ENCODE peak calls at places on chromosomes 1 and 21, in seven cellular contexts. N is cardiac muscle cell, Q is upper lobe of right lung, K is breast epithelium, A is transverse colon, D is neural crest cell, M is glutamatergic neuron. T is an unnamed sample.

GRCh38 chr1:41806472-41807155 is 112.1 kb downstream of the HIVEP3 start:
- DNase-seq in N (no peak), Q (no peak), K (no peak), A (no peak), D (no peak), M (no peak), T (no peak)

GRCh38 chr1:66476774-66477173 is 57.2 kb upstream of the SGIP1 start:
- DNase-seq in N (no peak), Q (no peak), K (no peak), A (no peak), D (no peak), M (no peak), T (no peak)

GRCh38 chr1:2962541-2962940 is 58.7 kb upstream of the ACTRT2 start:
- DNase-seq in N (no peak), Q (peak), K (no peak), A (no peak), D (no peak), M (no peak), T (no peak)

GRCh38 chr1:207745839-207746767 is 5.8 kb upstream of the CD46 start:
- DNase-seq in N (no peak), Q (no peak), K (no peak), A (no peak), D (no peak), M (no peak), T (peak)

GRCh38 chr1:13990939-13991338 is 291.0 kb downstream of the PRDM2 start:
- DNase-seq in N (no peak), Q (no peak), K (no peak), A (no peak), D (no peak), M (no peak), T (no peak)

GRCh38 chr1:25658791-25659431 is 42.3 kb downstream of the MAN1C1 start:
- DNase-seq in N (no peak), Q (peak), K (no peak), A (peak), D (no peak), M (no peak), T (no peak)

GRCh38 chr1:55284856-55285255 is 69.7 kb upstream of the USP24 start:
- DNase-seq in N (peak), Q (no peak), K (no peak), A (no peak), D (no peak), M (no peak), T (peak)

GRCh38 chr21:35273331-35273730 is 224.2 kb upstream of the RUNX1 start:
- DNase-seq in N (no peak), Q (no peak), K (no peak), A (peak), D (no peak), M (no peak), T (peak)

GRCh38 chr1:191641420-191642215 is 516.6 kb upstream of the RGS18 start:
- DNase-seq in N (no peak), Q (no peak), K (no peak), A (no peak), D (no peak), M (no peak), T (no peak)

GRCh38 chr1:43747736-43748135 is 40.4 kb downstream of the ST3GAL3 start:
- DNase-seq in N (no peak), Q (no peak), K (no peak), A (no peak), D (no peak), M (no peak), T (no peak)

GRCh38 chr1:42931911-42932422 is 26.7 kb downstream of the SLC2A1 start:
- DNase-seq in N (no peak), Q (peak), K (peak), A (peak), D (no peak), M (peak), T (peak)

GRCh38 chr1:232142403-232143314 is 487.3 kb downstream of the SIPA1L2 start:
- DNase-seq in N (no peak), Q (no peak), K (no peak), A (peak), D (no peak), M (no peak), T (no peak)

GRCh38 chr1:42730988-42731387 is 9.0 kb downstream of the CLDN19 start:
- DNase-seq in N (no peak), Q (no peak), K (no peak), A (peak), D (no peak), M (no peak), T (peak)

GRCh38 chr21:37331411-37331810 is 35.2 kb upstream of the DYRK1A start:
- DNase-seq in N (no peak), Q (no peak), K (no peak), A (no peak), D (no peak), M (no peak), T (no peak)

GRCh38 chr1:6373961-6374720 is 19.4 kb downstream of the ACOT7 start:
- DNase-seq in N (no peak), Q (no peak), K (no peak), A (no peak), D (no peak), M (no peak), T (no peak)

GRCh38 chr1:177983824-177984528 is 14.1 kb upstream of the SEC16B start:
- DNase-seq in N (peak), Q (no peak), K (no peak), A (peak), D (peak), M (peak), T (no peak)

GRCh38 chr21:45019076-45019886 is 55.1 kb upstream of the ADARB1 start:
- DNase-seq in N (no peak), Q (peak), K (no peak), A (peak), D (no peak), M (no peak), T (no peak)

GRCh38 chr1:226482975-226483660 is 65.4 kb upstream of the STUM start:
- DNase-seq in N (peak), Q (no peak), K (no peak), A (no peak), D (no peak), M (no peak), T (no peak)

GRCh38 chr1:219567341-219567947 is 45.5 kb downstream of the ZC3H11B start:
- DNase-seq in N (peak), Q (no peak), K (no peak), A (no peak), D (no peak), M (no peak), T (peak)

GRCh38 chr1:209659909-209660308 is 7.7 kb upstream of the LAMB3 start:
- DNase-seq in N (no peak), Q (no peak), K (no peak), A (no peak), D (no peak), M (no peak), T (no peak)

GRCh38 chr1:219745070-219745469 is 132.2 kb upstream of the ZC3H11B start:
- DNase-seq in N (no peak), Q (no peak), K (no peak), A (no peak), D (no peak), M (no peak), T (no peak)

GRCh38 chr1:207941664-207942063 is 30.7 kb upstream of the CD34 start:
- DNase-seq in N (no peak), Q (peak), K (no peak), A (peak), D (no peak), M (no peak), T (no peak)

DNA sequence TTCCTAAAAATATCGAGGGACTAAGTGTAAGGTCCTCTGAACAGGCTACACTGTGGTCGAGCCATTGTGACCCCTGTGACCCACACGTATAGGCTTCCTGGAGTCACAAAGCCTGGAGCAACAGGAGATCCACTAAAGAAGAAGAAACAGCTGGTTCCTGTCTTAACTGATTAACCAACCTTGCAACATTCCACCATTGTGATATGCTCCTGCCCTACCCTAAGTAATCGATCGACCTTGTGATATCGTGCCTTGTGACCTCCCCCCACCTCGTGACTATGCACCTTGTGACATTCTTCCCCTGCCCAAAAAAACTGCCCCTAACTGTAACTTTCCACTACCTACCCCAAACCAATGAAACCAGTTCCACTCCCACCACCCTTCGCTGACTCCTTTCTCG is 304.6 kb upstream of the FAM78B start:
- DNase-seq in N (no peak), Q (no peak), K (no peak), A (no peak), D (no peak), M (no peak), T (no peak)
- TF ChIP-seq CTCF in N (no peak), Q (no peak), K (no peak), A (no peak), D (no peak), M (no peak), T (no peak)

DNA sequence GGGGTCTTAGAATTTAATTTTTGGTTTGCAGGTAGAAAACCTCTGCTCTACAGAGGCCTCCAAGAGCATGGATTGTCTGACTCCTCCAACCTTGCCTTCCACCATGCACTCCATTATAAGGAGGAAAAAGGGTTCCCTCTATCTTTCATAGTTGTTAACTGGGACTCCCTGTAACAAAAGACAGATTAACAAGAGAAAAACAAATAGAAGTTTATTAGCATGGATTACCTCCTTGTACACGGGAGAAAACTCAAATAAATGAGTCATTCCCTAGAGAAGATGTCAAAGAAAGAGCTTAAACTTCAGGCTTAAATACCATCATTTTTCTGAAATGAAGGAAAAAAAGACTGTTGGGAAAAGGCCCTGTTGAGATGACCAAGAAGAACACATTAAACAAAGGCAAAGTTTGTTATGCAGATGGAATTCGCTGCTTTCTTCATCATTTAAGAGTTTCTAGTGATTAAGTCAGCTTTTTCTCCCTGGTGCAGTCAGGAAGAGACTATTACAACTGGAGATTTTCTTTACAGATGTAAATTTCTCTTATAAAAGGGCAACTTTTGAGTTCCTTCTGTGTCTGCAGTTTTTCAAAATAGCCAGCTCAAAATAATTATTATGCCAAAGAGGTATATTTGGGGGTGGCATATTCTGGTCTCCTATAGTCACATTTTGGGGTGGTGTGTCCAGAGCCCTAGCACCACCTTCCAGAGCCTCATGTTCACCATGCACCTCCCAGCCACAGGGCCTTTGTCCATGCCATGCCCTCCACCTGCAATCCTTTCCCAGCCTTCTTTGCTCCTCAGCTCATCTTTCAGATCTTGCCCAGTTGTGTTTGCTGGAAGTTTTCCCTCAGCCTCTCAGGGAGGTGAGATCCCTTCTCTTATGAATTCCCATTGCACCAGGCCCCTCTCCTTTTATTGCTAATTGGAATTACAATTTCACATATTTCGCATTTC is 63.1 kb upstream of the KLHDC7A start:
- DNase-seq in N (no peak), Q (no peak), K (no peak), A (no peak), D (no peak), M (no peak), T (no peak)
- TF ChIP-seq CTCF in N (no peak), Q (no peak), K (no peak), A (no peak), D (no peak), M (no peak), T (no peak)

DNA sequence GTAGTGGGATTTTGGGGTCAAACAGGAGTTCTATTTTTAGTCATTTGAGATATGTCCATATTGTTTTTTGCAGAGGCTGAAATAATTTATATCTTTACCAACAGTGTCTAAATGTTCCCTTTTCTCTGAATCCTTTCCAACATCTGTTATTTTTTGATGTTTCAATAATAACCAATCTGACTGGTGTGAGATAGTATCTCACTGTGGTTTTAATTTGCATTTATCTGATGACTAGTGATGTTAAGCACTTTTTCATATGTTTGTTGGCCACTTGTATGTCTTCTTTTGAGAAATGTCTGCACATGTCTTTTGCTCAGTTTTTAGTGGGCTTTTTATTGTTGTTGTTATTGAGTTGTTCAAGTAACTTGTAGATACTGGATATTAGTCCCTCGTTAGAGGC is 1325.0 kb downstream of the BRINP3 start:
- DNase-seq in N (no peak), Q (no peak), K (no peak), A (no peak), D (no peak), M (no peak), T (no peak)
- TF ChIP-seq CTCF in N (no peak), Q (no peak), K (no peak), A (no peak), D (no peak), M (no peak), T (no peak)

DNA sequence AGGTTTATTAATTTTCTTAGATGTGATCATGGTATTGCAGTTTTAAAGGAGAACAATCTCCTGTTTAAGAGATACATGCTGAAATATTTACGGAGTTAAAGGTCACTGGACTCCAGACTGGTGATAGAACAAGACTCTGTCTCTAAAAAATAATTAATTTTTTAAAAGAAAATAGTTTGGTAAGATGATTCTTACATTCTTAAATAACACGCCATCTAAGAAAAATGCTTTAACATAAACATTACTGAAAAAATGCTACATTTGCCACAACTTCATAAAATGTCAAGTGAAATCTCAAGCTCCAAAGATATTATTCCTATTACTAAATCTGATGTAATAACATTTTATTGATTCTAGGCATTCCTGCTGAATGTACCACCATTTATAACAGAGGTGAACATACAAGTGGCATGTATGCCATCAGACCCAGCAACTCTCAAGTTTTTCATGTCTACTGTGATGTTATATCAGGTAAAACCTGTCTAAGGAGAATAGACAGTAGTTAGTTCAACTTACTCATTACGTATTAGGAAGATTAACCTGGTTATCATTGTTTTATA is 4.2 kb downstream of the ANGPTL3 start:
- DNase-seq in N (no peak), Q (no peak), K (no peak), A (no peak), D (no peak), M (no peak), T (no peak)
- TF ChIP-seq CTCF in N (no peak), Q (no peak), K (no peak), A (no peak), D (no peak), M (no peak), T (no peak)

DNA sequence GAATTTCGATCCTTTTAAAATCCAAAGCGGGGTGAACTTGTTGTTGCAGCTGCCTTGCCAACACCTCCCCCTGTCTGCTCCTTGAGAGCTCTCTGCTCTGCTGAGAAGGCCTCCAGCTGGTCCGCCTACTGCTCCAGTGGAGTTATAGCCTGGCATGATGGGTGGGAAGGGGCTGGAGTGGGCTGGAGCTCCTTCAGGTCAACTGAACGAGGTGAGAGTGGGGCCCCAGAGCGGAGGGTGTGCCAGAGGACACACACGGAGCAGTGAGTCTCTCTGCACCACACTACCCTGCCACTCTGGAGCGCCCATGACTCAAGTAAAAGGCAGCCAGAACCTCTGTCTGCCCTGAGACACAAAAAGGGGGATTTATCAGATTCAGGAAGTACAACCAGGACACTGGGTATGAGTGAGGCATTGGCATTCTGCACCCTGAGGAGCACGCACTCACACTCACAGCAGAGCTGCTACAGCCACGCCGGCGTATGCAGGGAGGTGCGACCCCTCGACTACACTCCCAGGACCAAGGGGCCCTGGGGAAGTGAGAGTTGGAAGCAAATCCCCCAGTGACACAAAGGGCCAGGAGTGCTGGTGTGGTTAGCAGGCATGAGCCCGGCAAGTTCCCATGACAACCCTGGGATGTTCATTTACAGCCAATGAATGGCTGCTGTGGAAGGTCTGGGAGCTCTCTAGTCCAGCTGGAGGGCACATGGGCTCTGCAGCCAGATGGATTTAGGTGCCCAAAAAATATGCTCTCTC is 28.0 kb upstream of the EVA1B start:
- DNase-seq in N (no peak), Q (no peak), K (no peak), A (no peak), D (peak), M (peak), T (peak)
- TF ChIP-seq CTCF in N (peak), Q (no peak), K (no peak), A (no peak), D (no peak), M (no peak), T (no peak)

GRCh38 chr1:20713440-20713839 is 4.4 kb downstream of the KIF17 start:
- DNase-seq in N (no peak), Q (no peak), K (no peak), A (no peak), D (no peak), M (no peak), T (no peak)

GRCh38 chr1:20712210-20712577 is 5.6 kb downstream of the KIF17 start:
- DNase-seq in N (no peak), Q (no peak), K (no peak), A (no peak), D (no peak), M (no peak), T (no peak)

GRCh38 chr1:20709868-20710267 is 7.9 kb downstream of the KIF17 start:
- DNase-seq in N (no peak), Q (peak), K (no peak), A (no peak), D (no peak), M (no peak), T (no peak)

GRCh38 chr1:20710450-20711284 is 7.1 kb downstream of the KIF17 start:
- DNase-seq in N (no peak), Q (no peak), K (no peak), A (no peak), D (no peak), M (peak), T (no peak)

GRCh38 chr1:20711285-20712209 is 6.3 kb downstream of the KIF17 start:
- DNase-seq in N (no peak), Q (no peak), K (no peak), A (no peak), D (peak), M (peak), T (no peak)
- TF ChIP-seq CTCF in N (peak), Q (no peak), K (no peak), A (no peak), D (no peak), M (peak), T (no peak)

DNA sequence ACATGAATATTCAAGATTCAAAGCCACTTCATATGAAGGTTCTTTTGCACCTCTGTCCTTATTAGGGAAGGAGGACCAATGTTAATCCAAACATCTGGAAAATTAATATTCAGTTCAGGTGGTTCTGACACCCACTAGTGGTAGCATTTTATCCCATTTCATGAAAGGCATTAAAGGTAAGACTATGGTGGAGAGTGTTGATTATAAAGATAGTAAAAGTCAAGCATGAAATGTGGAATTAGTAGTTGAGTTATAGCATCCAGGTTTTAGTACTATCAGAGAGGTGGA is 17.5 kb upstream of the YTHDF2 start:
- DNase-seq in N (no peak), Q (no peak), K (no peak), A (no peak), D (no peak), M (no peak), T (no peak)
- TF ChIP-seq CTCF in N (no peak), Q (no peak), K (no peak), A (no peak), D (no peak), M (no peak), T (no peak)

GRCh38 chr1:92951141-92951582 is 10.1 kb downstream of the DIPK1A start:
- DNase-seq in N (no peak), Q (no peak), K (no peak), A (peak), D (no peak), M (no peak), T (no peak)
- TF ChIP-seq CTCF in N (no peak), Q (no peak), K (no peak), A (no peak), D (no peak), M (no peak), T (no peak)

GRCh38 chr1:156938813-156939212 is 18.4 kb downstream of the LRRC71 start:
- DNase-seq in N (no peak), Q (no peak), K (no peak), A (no peak), D (no peak), M (no peak), T (no peak)

GRCh38 chr1:156936721-156937220 is 16.3 kb downstream of the LRRC71 start:
- DNase-seq in N (no peak), Q (no peak), K (no peak), A (no peak), D (no peak), M (no peak), T (no peak)

GRCh38 chr1:156937883-156938282 is 17.5 kb downstream of the LRRC71 start:
- DNase-seq in N (no peak), Q (no peak), K (no peak), A (no peak), D (no peak), M (no peak), T (no peak)

GRCh38 chr1:156935719-156936118 is 15.3 kb downstream of the LRRC71 start:
- DNase-seq in N (no peak), Q (no peak), K (no peak), A (no peak), D (no peak), M (no peak), T (no peak)

GRCh38 chr1:156936191-156936590 is 15.8 kb downstream of the LRRC71 start:
- DNase-seq in N (no peak), Q (no peak), K (no peak), A (no peak), D (no peak), M (no peak), T (no peak)
- TF ChIP-seq CTCF in N (no peak), Q (no peak), K (no peak), A (no peak), D (no peak), M (no peak), T (no peak)